ENCODE peak calls at places on chromosomes 1 and 21, in ten cellular contexts. One of them, this sample, is unnamed. For H3K4me1, the result is how much of the 10 kb centered on the place peaks cover.

GRCh38 chr1:198656500-198656932 is 17.7 kb downstream of the PTPRC start:
- DNase-seq in SJCRH30: no peak
- DNase-seq in tibial artery: peak
- DNase-seq in left ventricle myocardium inferior: no peak
- DNase-seq in naive thymus-derived CD4-positive, alpha-beta T cell: peak
- DNase-seq in A549: no peak
- DNase-seq in HCT116: no peak
- DNase-seq in mesenchymal stem cell: no peak
- DNase-seq in CD8-positive, alpha-beta T cell: peak
- DNase-seq in K562: no peak
- DNase-seq in this sample: peak

GRCh38 chr1:3195480-3195815 is 126.4 kb downstream of the PRDM16 start:
- DNase-seq in left ventricle myocardium inferior: no peak
- DNase-seq in mesenchymal stem cell: no peak
- DNase-seq in SJCRH30: no peak
- DNase-seq in K562: no peak
- DNase-seq in A549: no peak
- DNase-seq in CD8-positive, alpha-beta T cell: no peak
- DNase-seq in tibial artery: peak
- DNase-seq in naive thymus-derived CD4-positive, alpha-beta T cell: no peak
- DNase-seq in HCT116: no peak
- DNase-seq in this sample: no peak

GRCh38 chr1:204834752-204835151 is 35.9 kb upstream of the NFASC start:
- DNase-seq in left ventricle myocardium inferior: no peak
- DNase-seq in mesenchymal stem cell: no peak
- DNase-seq in A549: no peak
- DNase-seq in tibial artery: no peak
- DNase-seq in HCT116: no peak
- DNase-seq in SJCRH30: no peak
- DNase-seq in K562: no peak
- DNase-seq in naive thymus-derived CD4-positive, alpha-beta T cell: no peak
- DNase-seq in CD8-positive, alpha-beta T cell: no peak
- DNase-seq in this sample: no peak

GRCh38 chr1:87463917-87464565 is 135.4 kb downstream of the LMO4 start:
- DNase-seq in SJCRH30: peak
- DNase-seq in left ventricle myocardium inferior: no peak
- DNase-seq in CD8-positive, alpha-beta T cell: no peak
- DNase-seq in HCT116: no peak
- DNase-seq in A549: no peak
- DNase-seq in naive thymus-derived CD4-positive, alpha-beta T cell: no peak
- DNase-seq in mesenchymal stem cell: no peak
- DNase-seq in tibial artery: no peak
- DNase-seq in K562: no peak
- DNase-seq in this sample: no peak

GRCh38 chr1:30372792-30373433 is 350.5 kb downstream of the MATN1 start:
- DNase-seq in CD8-positive, alpha-beta T cell: no peak
- DNase-seq in A549: no peak
- DNase-seq in left ventricle myocardium inferior: no peak
- DNase-seq in tibial artery: peak
- DNase-seq in mesenchymal stem cell: no peak
- DNase-seq in SJCRH30: peak
- DNase-seq in naive thymus-derived CD4-positive, alpha-beta T cell: no peak
- DNase-seq in K562: no peak
- DNase-seq in HCT116: no peak
- DNase-seq in this sample: no peak

GRCh38 chr21:42279888-42280287 is 35.3 kb downstream of the TFF3 start:
- DNase-seq in CD8-positive, alpha-beta T cell: no peak
- DNase-seq in SJCRH30: no peak
- DNase-seq in A549: no peak
- DNase-seq in left ventricle myocardium inferior: no peak
- DNase-seq in K562: no peak
- DNase-seq in HCT116: no peak
- DNase-seq in naive thymus-derived CD4-positive, alpha-beta T cell: no peak
- DNase-seq in mesenchymal stem cell: no peak
- DNase-seq in tibial artery: no peak
- DNase-seq in this sample: no peak

GRCh38 chr1:23246274-23246673 is 29.0 kb upstream of the HTR1D start:
- DNase-seq in SJCRH30: no peak
- DNase-seq in tibial artery: no peak
- DNase-seq in mesenchymal stem cell: no peak
- DNase-seq in naive thymus-derived CD4-positive, alpha-beta T cell: no peak
- DNase-seq in CD8-positive, alpha-beta T cell: no peak
- DNase-seq in left ventricle myocardium inferior: no peak
- DNase-seq in K562: no peak
- DNase-seq in HCT116: no peak
- DNase-seq in A549: no peak
- DNase-seq in this sample: no peak

GRCh38 chr1:149845416-149845815 is 54.0 kb upstream of the BOLA1 start:
- DNase-seq in A549: no peak
- DNase-seq in left ventricle myocardium inferior: no peak
- DNase-seq in CD8-positive, alpha-beta T cell: no peak
- DNase-seq in HCT116: no peak
- DNase-seq in mesenchymal stem cell: peak
- DNase-seq in tibial artery: no peak
- DNase-seq in SJCRH30: peak
- DNase-seq in K562: no peak
- DNase-seq in naive thymus-derived CD4-positive, alpha-beta T cell: no peak
- DNase-seq in this sample: peak

GRCh38 chr1:77228836-77229235 is 9.6 kb upstream of the PIGK start:
- DNase-seq in K562: no peak
- DNase-seq in CD8-positive, alpha-beta T cell: no peak
- DNase-seq in naive thymus-derived CD4-positive, alpha-beta T cell: no peak
- DNase-seq in HCT116: no peak
- DNase-seq in left ventricle myocardium inferior: no peak
- DNase-seq in mesenchymal stem cell: no peak
- DNase-seq in A549: no peak
- DNase-seq in SJCRH30: peak
- DNase-seq in tibial artery: no peak
- DNase-seq in this sample: no peak

GRCh38 chr21:38766987-38767722 is 38.6 kb upstream of the ETS2 start:
- DNase-seq in SJCRH30: peak
- DNase-seq in K562: no peak
- DNase-seq in naive thymus-derived CD4-positive, alpha-beta T cell: peak
- DNase-seq in tibial artery: no peak
- DNase-seq in mesenchymal stem cell: peak
- DNase-seq in CD8-positive, alpha-beta T cell: peak
- DNase-seq in A549: no peak
- DNase-seq in HCT116: no peak
- DNase-seq in left ventricle myocardium inferior: no peak
- DNase-seq in this sample: no peak

GRCh38 chr1:69707103-69707502 is 139.4 kb downstream of the LRRC7 start:
- DNase-seq in mesenchymal stem cell: no peak
- DNase-seq in left ventricle myocardium inferior: no peak
- DNase-seq in SJCRH30: no peak
- DNase-seq in HCT116: no peak
- DNase-seq in tibial artery: no peak
- DNase-seq in naive thymus-derived CD4-positive, alpha-beta T cell: no peak
- DNase-seq in K562: no peak
- DNase-seq in A549: no peak
- DNase-seq in CD8-positive, alpha-beta T cell: no peak
- DNase-seq in this sample: no peak

GRCh38 chr1:240004086-240004749 is 87.5 kb upstream of the FMN2 start:
- DNase-seq in left ventricle myocardium inferior: no peak
- DNase-seq in K562: peak
- DNase-seq in CD8-positive, alpha-beta T cell: no peak
- DNase-seq in SJCRH30: peak
- DNase-seq in HCT116: no peak
- DNase-seq in tibial artery: no peak
- DNase-seq in naive thymus-derived CD4-positive, alpha-beta T cell: no peak
- DNase-seq in A549: peak
- DNase-seq in mesenchymal stem cell: peak
- DNase-seq in this sample: no peak

GRCh38 chr1:200535605-200536004 is 84.9 kb downstream of the KIF14 start:
- DNase-seq in CD8-positive, alpha-beta T cell: no peak
- DNase-seq in mesenchymal stem cell: no peak
- DNase-seq in HCT116: peak
- DNase-seq in naive thymus-derived CD4-positive, alpha-beta T cell: peak
- DNase-seq in left ventricle myocardium inferior: no peak
- DNase-seq in A549: peak
- DNase-seq in K562: no peak
- DNase-seq in tibial artery: no peak
- DNase-seq in SJCRH30: peak
- DNase-seq in this sample: no peak

GRCh38 chr1:184790642-184791041 is 36.0 kb upstream of the EDEM3 start:
- DNase-seq in SJCRH30: no peak
- DNase-seq in naive thymus-derived CD4-positive, alpha-beta T cell: no peak
- DNase-seq in CD8-positive, alpha-beta T cell: no peak
- DNase-seq in mesenchymal stem cell: peak
- DNase-seq in HCT116: no peak
- DNase-seq in tibial artery: no peak
- DNase-seq in left ventricle myocardium inferior: no peak
- DNase-seq in K562: no peak
- DNase-seq in A549: no peak
- DNase-seq in this sample: no peak

GRCh38 chr1:196678510-196678884 is 26.7 kb downstream of the CFH start:
- DNase-seq in SJCRH30: peak
- DNase-seq in CD8-positive, alpha-beta T cell: no peak
- DNase-seq in K562: no peak
- DNase-seq in HCT116: no peak
- DNase-seq in A549: no peak
- DNase-seq in left ventricle myocardium inferior: no peak
- DNase-seq in naive thymus-derived CD4-positive, alpha-beta T cell: no peak
- DNase-seq in tibial artery: no peak
- DNase-seq in mesenchymal stem cell: peak
- DNase-seq in this sample: no peak

GRCh38 chr1:16073490-16074104 is at the start of gene FAM131C:
- DNase-seq in naive thymus-derived CD4-positive, alpha-beta T cell: no peak
- DNase-seq in A549: peak
- DNase-seq in tibial artery: no peak
- DNase-seq in K562: peak
- DNase-seq in SJCRH30: peak
- DNase-seq in HCT116: no peak
- DNase-seq in left ventricle myocardium inferior: no peak
- DNase-seq in mesenchymal stem cell: no peak
- DNase-seq in CD8-positive, alpha-beta T cell: no peak
- DNase-seq in this sample: no peak

GRCh38 chr1:16076871-16077250 is 3.4 kb upstream of the FAM131C start:
- DNase-seq in SJCRH30: no peak
- DNase-seq in K562: no peak
- DNase-seq in naive thymus-derived CD4-positive, alpha-beta T cell: no peak
- DNase-seq in HCT116: peak
- DNase-seq in mesenchymal stem cell: no peak
- DNase-seq in tibial artery: no peak
- DNase-seq in left ventricle myocardium inferior: peak
- DNase-seq in CD8-positive, alpha-beta T cell: no peak
- DNase-seq in A549: no peak
- DNase-seq in this sample: no peak

GRCh38 chr1:16076003-16076870 is 2.8 kb upstream of the FAM131C start:
- DNase-seq in HCT116: peak
- DNase-seq in A549: peak
- DNase-seq in K562: peak
- DNase-seq in mesenchymal stem cell: peak
- DNase-seq in left ventricle myocardium inferior: no peak
- DNase-seq in naive thymus-derived CD4-positive, alpha-beta T cell: no peak
- DNase-seq in CD8-positive, alpha-beta T cell: no peak
- DNase-seq in tibial artery: peak
- DNase-seq in SJCRH30: peak
- DNase-seq in this sample: no peak

GRCh38 chr1:16074217-16074616 is 766 bp upstream of the FAM131C start:
- DNase-seq in mesenchymal stem cell: no peak
- DNase-seq in CD8-positive, alpha-beta T cell: no peak
- DNase-seq in left ventricle myocardium inferior: no peak
- DNase-seq in SJCRH30: no peak
- DNase-seq in naive thymus-derived CD4-positive, alpha-beta T cell: no peak
- DNase-seq in K562: no peak
- DNase-seq in HCT116: no peak
- DNase-seq in A549: no peak
- DNase-seq in tibial artery: no peak
- DNase-seq in this sample: no peak

GRCh38 chr1:16075337-16076002 is 2.0 kb upstream of the FAM131C start:
- DNase-seq in CD8-positive, alpha-beta T cell: no peak
- DNase-seq in mesenchymal stem cell: peak
- DNase-seq in SJCRH30: no peak
- DNase-seq in tibial artery: peak
- DNase-seq in left ventricle myocardium inferior: peak
- DNase-seq in HCT116: no peak
- DNase-seq in A549: no peak
- DNase-seq in K562: no peak
- DNase-seq in naive thymus-derived CD4-positive, alpha-beta T cell: no peak
- DNase-seq in this sample: no peak
- H3K4me1 ChIP-seq in CD8-positive, alpha-beta T cell: under half
- H3K4me1 ChIP-seq in mesenchymal stem cell: under half
- H3K4me1 ChIP-seq in SJCRH30: under half
- H3K4me1 ChIP-seq in tibial artery: under half
- H3K4me1 ChIP-seq in left ventricle myocardium inferior: under half
- H3K4me1 ChIP-seq in HCT116: under half
- H3K4me1 ChIP-seq in A549: half or more
- H3K4me1 ChIP-seq in K562: under half
- H3K4me1 ChIP-seq in naive thymus-derived CD4-positive, alpha-beta T cell: under half
- H3K4me1 ChIP-seq in this sample: under half

GRCh38 chr1:115182012-115182715 is 92.9 kb upstream of the TSPAN2 start:
- DNase-seq in mesenchymal stem cell: peak
- DNase-seq in CD8-positive, alpha-beta T cell: no peak
- DNase-seq in tibial artery: no peak
- DNase-seq in left ventricle myocardium inferior: no peak
- DNase-seq in A549: no peak
- DNase-seq in HCT116: no peak
- DNase-seq in K562: no peak
- DNase-seq in naive thymus-derived CD4-positive, alpha-beta T cell: no peak
- DNase-seq in SJCRH30: peak
- DNase-seq in this sample: no peak
- H3K4me1 ChIP-seq in mesenchymal stem cell: under half
- H3K4me1 ChIP-seq in CD8-positive, alpha-beta T cell: under half
- H3K4me1 ChIP-seq in tibial artery: under half
- H3K4me1 ChIP-seq in left ventricle myocardium inferior: half or more
- H3K4me1 ChIP-seq in A549: under half
- H3K4me1 ChIP-seq in HCT116: under half
- H3K4me1 ChIP-seq in K562: under half
- H3K4me1 ChIP-seq in naive thymus-derived CD4-positive, alpha-beta T cell: under half
- H3K4me1 ChIP-seq in SJCRH30: under half
- H3K4me1 ChIP-seq in this sample: under half

GRCh38 chr1:167648978-167649752 is 19.1 kb downstream of the RCSD1 start:
- DNase-seq in CD8-positive, alpha-beta T cell: no peak
- DNase-seq in A549: no peak
- DNase-seq in SJCRH30: no peak
- DNase-seq in tibial artery: no peak
- DNase-seq in naive thymus-derived CD4-positive, alpha-beta T cell: no peak
- DNase-seq in left ventricle myocardium inferior: no peak
- DNase-seq in K562: no peak
- DNase-seq in mesenchymal stem cell: no peak
- DNase-seq in HCT116: no peak
- DNase-seq in this sample: peak
- H3K4me1 ChIP-seq in CD8-positive, alpha-beta T cell: half or more
- H3K4me1 ChIP-seq in A549: under half
- H3K4me1 ChIP-seq in SJCRH30: under half
- H3K4me1 ChIP-seq in tibial artery: under half
- H3K4me1 ChIP-seq in naive thymus-derived CD4-positive, alpha-beta T cell: half or more
- H3K4me1 ChIP-seq in left ventricle myocardium inferior: half or more
- H3K4me1 ChIP-seq in K562: under half
- H3K4me1 ChIP-seq in mesenchymal stem cell: under half
- H3K4me1 ChIP-seq in HCT116: under half
- H3K4me1 ChIP-seq in this sample: under half

GRCh38 chr1:10616696-10617095 is 141.9 kb downstream of the PEX14 start:
- DNase-seq in K562: no peak
- DNase-seq in A549: no peak
- DNase-seq in mesenchymal stem cell: no peak
- DNase-seq in HCT116: no peak
- DNase-seq in tibial artery: no peak
- DNase-seq in CD8-positive, alpha-beta T cell: no peak
- DNase-seq in SJCRH30: no peak
- DNase-seq in naive thymus-derived CD4-positive, alpha-beta T cell: no peak
- DNase-seq in left ventricle myocardium inferior: no peak
- DNase-seq in this sample: no peak
- H3K4me1 ChIP-seq in K562: under half
- H3K4me1 ChIP-seq in A549: under half
- H3K4me1 ChIP-seq in mesenchymal stem cell: under half
- H3K4me1 ChIP-seq in HCT116: under half
- H3K4me1 ChIP-seq in tibial artery: under half
- H3K4me1 ChIP-seq in CD8-positive, alpha-beta T cell: under half
- H3K4me1 ChIP-seq in SJCRH30: under half
- H3K4me1 ChIP-seq in naive thymus-derived CD4-positive, alpha-beta T cell: under half
- H3K4me1 ChIP-seq in left ventricle myocardium inferior: under half
- H3K4me1 ChIP-seq in this sample: under half

GRCh38 chr1:31584869-31585735 is 8.8 kb downstream of the TINAGL1 start:
- DNase-seq in A549: no peak
- DNase-seq in HCT116: no peak
- DNase-seq in tibial artery: peak
- DNase-seq in mesenchymal stem cell: no peak
- DNase-seq in naive thymus-derived CD4-positive, alpha-beta T cell: no peak
- DNase-seq in CD8-positive, alpha-beta T cell: no peak
- DNase-seq in K562: no peak
- DNase-seq in SJCRH30: no peak
- DNase-seq in left ventricle myocardium inferior: no peak
- DNase-seq in this sample: no peak
- H3K4me1 ChIP-seq in A549: under half
- H3K4me1 ChIP-seq in HCT116: half or more
- H3K4me1 ChIP-seq in tibial artery: under half
- H3K4me1 ChIP-seq in mesenchymal stem cell: half or more
- H3K4me1 ChIP-seq in naive thymus-derived CD4-positive, alpha-beta T cell: under half
- H3K4me1 ChIP-seq in CD8-positive, alpha-beta T cell: under half
- H3K4me1 ChIP-seq in K562: under half
- H3K4me1 ChIP-seq in SJCRH30: under half
- H3K4me1 ChIP-seq in left ventricle myocardium inferior: half or more
- H3K4me1 ChIP-seq in this sample: half or more